ENCODE peak calls at places on chromosomes 13 and 19, in five cellular contexts. C, M, Y, V and U are unnamed samples.

GRCh38 chr13:113796211-113796875 is 37.3 kb downstream of the TMEM255B start:
- DNase-seq in C (no peak), M (no peak), Y (no peak), V (no peak), U (no peak)

GRCh38 chr13:20528451-20528850 is 2.8 kb upstream of the CRYL1 start:
- DNase-seq in C (no peak), M (no peak), Y (no peak), V (no peak), U (no peak)

GRCh38 chr19:17172624-17173345 is 42.4 kb upstream of the USE1 start:
- DNase-seq in C (no peak), M (no peak), Y (no peak), V (no peak), U (no peak)

GRCh38 chr13:24152292-24153214 is 8.0 kb upstream of the SPATA13 start:
- DNase-seq in C (no peak), M (no peak), Y (no peak), V (no peak), U (no peak)

GRCh38 chr13:26531751-26532150 is 25.7 kb upstream of the WASF3 start:
- DNase-seq in C (no peak), M (no peak), Y (no peak), V (no peak), U (no peak)

GRCh38 chr19:33295621-33296472 is 6.5 kb downstream of the CEBPA start:
- DNase-seq in C (no peak), M (no peak), Y (no peak), V (no peak), U (no peak)

GRCh38 chr19:18332917-18333530 is 7.4 kb upstream of the PGPEP1 start:
- DNase-seq in C (no peak), M (no peak), Y (no peak), V (no peak), U (no peak)

GRCh38 chr19:29680447-29680846 is 15.2 kb downstream of the PLEKHF1 start:
- DNase-seq in C (peak), M (no peak), Y (no peak), V (no peak), U (no peak)

GRCh38 chr19:19026299-19026971 is 6.9 kb downstream of the SUGP2 start:
- DNase-seq in C (no peak), M (peak), Y (no peak), V (no peak), U (no peak)